ENCODE peak calls at places on chromosomes 11 and 22, in ten cellular contexts. M is HEK293T; G is activated CD4-positive, alpha-beta T cell treated with anti-CD3 and anti-CD28 coated beads for 48 hours; P is adipocyte; W is pancreas; E is stimulated activated CD8-positive, alpha-beta memory T cell treated with anti-CD3 and anti-CD28 coated beads, Interleukin-15, amount 100 ng/mL, for 48 hours; C is left cardiac atrium; U is CD8-positive, alpha-beta T cell; A is fibroblast of mammary gland; I is activated CD8-positive, alpha-beta memory T cell treated with anti-CD3 and anti-CD28 coated beads, Interleukin-2, amount 50 U/mL, for 48 hours. J is an unnamed sample.
A peak's percentile ranks its signal among the peaks of the same experiment; 100 is the strongest.

GRCh38 chr11:45543808-45544422 is 121.5 kb downstream of the CHST1 start:
- DNase-seq in M (peak; percentile 28), C (no peak), E (no peak), G (peak; percentile 20), A (peak; percentile 31), U (no peak), I (no peak), P (peak; percentile 15), W (no peak), J (no peak)

GRCh38 chr11:86211619-86212018 is 32.9 kb upstream of the EED start:
- DNase-seq in M (no peak), W (no peak), E (no peak), C (no peak), G (no peak), U (no peak), I (no peak), A (no peak), P (no peak), J (no peak)

GRCh38 chr11:57460017-57460755 is at the start of gene RTN4RL2:
- DNase-seq in U (no peak), W (no peak), I (peak; percentile 75), A (peak; percentile 57), E (peak; percentile 14), G (peak; percentile 77), C (no peak), P (peak; percentile 57), M (peak; percentile 79), J (peak; percentile 32)

GRCh38 chr11:102287963-102288744 is 29.1 kb upstream of the BIRC3 start:
- DNase-seq in C (peak; percentile 41), W (no peak), M (peak; percentile 79), E (no peak), U (no peak), P (peak; percentile 94), A (peak; percentile 83), G (peak; percentile 44), I (no peak), J (peak; percentile 77)

GRCh38 chr11:111413849-111414248 is 34.8 kb upstream of the POU2AF1 start:
- DNase-seq in G (peak; percentile 67), E (peak; percentile 28), M (no peak), W (no peak), A (no peak), C (no peak), P (no peak), U (no peak), I (peak; percentile 67), J (no peak)

GRCh38 chr11:130340671-130341319 is 26.1 kb upstream of the ZBTB44 start:
- DNase-seq in E (no peak), M (no peak), I (no peak), C (no peak), U (peak; percentile 26), G (peak; percentile 4), W (no peak), P (no peak), A (peak; percentile 31), J (no peak)

GRCh38 chr22:48218889-48219420 is 1456.5 kb downstream of the TBC1D22A start:
- DNase-seq in E (no peak), M (no peak), P (no peak), U (no peak), A (no peak), C (no peak), I (no peak), W (no peak), G (no peak), J (no peak)

GRCh38 chr11:85806876-85807275 is 4.1 kb downstream of the SYTL2 start:
- DNase-seq in U (no peak), G (no peak), I (no peak), A (no peak), W (no peak), E (no peak), C (no peak), P (no peak), M (no peak), J (no peak)

GRCh38 chr22:19201858-19202798 is 23.6 kb upstream of the SLC25A1 start:
- DNase-seq in A (no peak), C (no peak), W (no peak), G (no peak), E (no peak), P (no peak), U (no peak), I (no peak), M (no peak), J (no peak)

J was measured in amniotic epithelial cell.